ENCODE peak calls at places on chromosomes 1 and 21, in seven cellular contexts. One of them, this sample, is unnamed.

GRCh38 chr1:227883641-227884301 is 64.0 kb downstream of the WNT9A start:
- DNase-seq in HepG2: no peak
- DNase-seq in mesendoderm: no peak
- DNase-seq in kidney epithelial cell: no peak
- DNase-seq in lung microvascular endothelial cell: no peak
- DNase-seq in astrocyte of the cerebellum: no peak
- DNase-seq in NCI-H1048: no peak
- DNase-seq in this sample: no peak

GRCh38 chr1:113252166-113252565 is 138.1 kb upstream of the MAGI3 start:
- DNase-seq in HepG2: no peak
- DNase-seq in mesendoderm: peak; percentile 95
- DNase-seq in kidney epithelial cell: no peak
- DNase-seq in lung microvascular endothelial cell: no peak
- DNase-seq in astrocyte of the cerebellum: no peak
- DNase-seq in NCI-H1048: no peak
- DNase-seq in this sample: no peak

GRCh38 chr1:91617242-91617837 is 116.7 kb downstream of the CDC7 start:
- DNase-seq in HepG2: peak; percentile 51
- DNase-seq in mesendoderm: peak; percentile 72
- DNase-seq in kidney epithelial cell: no peak
- DNase-seq in lung microvascular endothelial cell: peak; percentile 58
- DNase-seq in astrocyte of the cerebellum: no peak
- DNase-seq in NCI-H1048: no peak
- DNase-seq in this sample: no peak

GRCh38 chr1:115829023-115829674 is 11.8 kb downstream of the NHLH2 start:
- DNase-seq in HepG2: peak; percentile 28
- DNase-seq in mesendoderm: peak; percentile 92
- DNase-seq in kidney epithelial cell: peak; percentile 62
- DNase-seq in lung microvascular endothelial cell: no peak
- DNase-seq in astrocyte of the cerebellum: peak; percentile 12
- DNase-seq in NCI-H1048: no peak
- DNase-seq in this sample: no peak

GRCh38 chr21:41169258-41169576 is 1.3 kb downstream of the BACE2 start:
- DNase-seq in HepG2: no peak
- DNase-seq in mesendoderm: no peak
- DNase-seq in kidney epithelial cell: no peak
- DNase-seq in lung microvascular endothelial cell: no peak
- DNase-seq in astrocyte of the cerebellum: no peak
- DNase-seq in NCI-H1048: no peak
- DNase-seq in this sample: no peak

GRCh38 chr1:156689960-156690672 is 12.9 kb upstream of the NES start:
- DNase-seq in HepG2: no peak
- DNase-seq in mesendoderm: peak; percentile 63
- DNase-seq in kidney epithelial cell: no peak
- DNase-seq in lung microvascular endothelial cell: no peak
- DNase-seq in astrocyte of the cerebellum: no peak
- DNase-seq in NCI-H1048: no peak
- DNase-seq in this sample: no peak

GRCh38 chr1:18292531-18292930 is 184.9 kb downstream of the IGSF21 start:
- DNase-seq in HepG2: no peak
- DNase-seq in mesendoderm: no peak
- DNase-seq in kidney epithelial cell: no peak
- DNase-seq in lung microvascular endothelial cell: no peak
- DNase-seq in astrocyte of the cerebellum: no peak
- DNase-seq in NCI-H1048: no peak
- DNase-seq in this sample: no peak

GRCh38 chr1:55443175-55443933 is 228.2 kb upstream of the USP24 start:
- DNase-seq in HepG2: peak; percentile 50
- DNase-seq in mesendoderm: no peak
- DNase-seq in kidney epithelial cell: peak; percentile 90
- DNase-seq in lung microvascular endothelial cell: peak; percentile 80
- DNase-seq in astrocyte of the cerebellum: peak; percentile 88
- DNase-seq in NCI-H1048: no peak
- DNase-seq in this sample: no peak

GRCh38 chr1:26184883-26185282 is 5.5 kb upstream of the CATSPER4 start:
- DNase-seq in HepG2: no peak
- DNase-seq in mesendoderm: no peak
- DNase-seq in kidney epithelial cell: no peak
- DNase-seq in lung microvascular endothelial cell: no peak
- DNase-seq in astrocyte of the cerebellum: no peak
- DNase-seq in NCI-H1048: no peak
- DNase-seq in this sample: no peak

GRCh38 chr1:243944429-243945160 is 94.6 kb upstream of the AKT3 start:
- DNase-seq in HepG2: peak; percentile 14
- DNase-seq in mesendoderm: peak; percentile 93
- DNase-seq in kidney epithelial cell: peak; percentile 86
- DNase-seq in lung microvascular endothelial cell: peak; percentile 14
- DNase-seq in astrocyte of the cerebellum: no peak
- DNase-seq in NCI-H1048: no peak
- DNase-seq in this sample: no peak

GRCh38 chr1:107964397-107965111 is 426 bp downstream of the VAV3 start:
- DNase-seq in HepG2: no peak
- DNase-seq in mesendoderm: peak; percentile 61
- DNase-seq in kidney epithelial cell: no peak
- DNase-seq in lung microvascular endothelial cell: peak; percentile 44
- DNase-seq in astrocyte of the cerebellum: no peak
- DNase-seq in NCI-H1048: no peak
- DNase-seq in this sample: no peak

GRCh38 chr1:3564921-3565831 is 46.1 kb downstream of the MEGF6 start:
- DNase-seq in HepG2: no peak
- DNase-seq in mesendoderm: peak; percentile 40
- DNase-seq in kidney epithelial cell: no peak
- DNase-seq in lung microvascular endothelial cell: peak; percentile 55
- DNase-seq in astrocyte of the cerebellum: no peak
- DNase-seq in NCI-H1048: no peak
- DNase-seq in this sample: no peak

GRCh38 chr21:35059742-35060141 is 10.6 kb upstream of the RUNX1 start:
- DNase-seq in HepG2: no peak
- DNase-seq in mesendoderm: no peak
- DNase-seq in kidney epithelial cell: no peak
- DNase-seq in lung microvascular endothelial cell: no peak
- DNase-seq in astrocyte of the cerebellum: no peak
- DNase-seq in NCI-H1048: no peak
- DNase-seq in this sample: no peak

GRCh38 chr21:45367402-45368351 is 37.3 kb upstream of the COL18A1 start:
- DNase-seq in HepG2: peak; percentile 60
- DNase-seq in mesendoderm: no peak
- DNase-seq in kidney epithelial cell: no peak
- DNase-seq in lung microvascular endothelial cell: no peak
- DNase-seq in astrocyte of the cerebellum: no peak
- DNase-seq in NCI-H1048: no peak
- DNase-seq in this sample: no peak